ENCODE peak calls at places on chromosomes 11 and 22, in five cellular contexts. One of them, this sample, is unnamed.

GRCh38 chr11:111733655-111734088 is 32.5 kb downstream of the PPP2R1B start:
- DNase-seq in heart left ventricle: peak
- DNase-seq in uterus: peak
- DNase-seq in left lung: no peak
- DNase-seq in CD8-positive, alpha-beta memory T cell: no peak
- DNase-seq in this sample: no peak

GRCh38 chr11:62588966-62589637 is 2.2 kb downstream of the TUT1 start:
- DNase-seq in uterus: no peak
- DNase-seq in left lung: no peak
- DNase-seq in CD8-positive, alpha-beta memory T cell: no peak
- DNase-seq in heart left ventricle: no peak
- DNase-seq in this sample: no peak

GRCh38 chr22:20632082-20632481 is 124.7 kb downstream of the MED15 start:
- DNase-seq in left lung: no peak
- DNase-seq in CD8-positive, alpha-beta memory T cell: no peak
- DNase-seq in uterus: no peak
- DNase-seq in heart left ventricle: no peak
- DNase-seq in this sample: no peak

GRCh38 chr11:118343981-118344521 is at the start of gene CD3G:
- DNase-seq in uterus: no peak
- DNase-seq in CD8-positive, alpha-beta memory T cell: peak
- DNase-seq in heart left ventricle: no peak
- DNase-seq in left lung: no peak
- DNase-seq in this sample: no peak

GRCh38 chr11:65379698-65380459 is 2.6 kb downstream of the SLC25A45 start:
- DNase-seq in heart left ventricle: no peak
- DNase-seq in uterus: no peak
- DNase-seq in CD8-positive, alpha-beta memory T cell: no peak
- DNase-seq in left lung: no peak
- DNase-seq in this sample: no peak

GRCh38 chr11:103413266-103413888 is 304.2 kb downstream of the DYNC2H1 start:
- DNase-seq in left lung: no peak
- DNase-seq in heart left ventricle: no peak
- DNase-seq in CD8-positive, alpha-beta memory T cell: no peak
- DNase-seq in uterus: no peak
- DNase-seq in this sample: no peak

GRCh38 chr11:82012276-82012675 is 721.4 kb downstream of the FAM181B start:
- DNase-seq in heart left ventricle: no peak
- DNase-seq in CD8-positive, alpha-beta memory T cell: no peak
- DNase-seq in uterus: no peak
- DNase-seq in left lung: no peak
- DNase-seq in this sample: no peak

GRCh38 chr22:44665115-44665514 is 36.9 kb upstream of the PRR5 start:
- DNase-seq in heart left ventricle: peak
- DNase-seq in left lung: peak
- DNase-seq in uterus: no peak
- DNase-seq in CD8-positive, alpha-beta memory T cell: no peak
- DNase-seq in this sample: no peak

GRCh38 chr22:36763576-36763975 is 12.3 kb downstream of the IFT27 start:
- DNase-seq in heart left ventricle: no peak
- DNase-seq in left lung: peak
- DNase-seq in CD8-positive, alpha-beta memory T cell: no peak
- DNase-seq in uterus: no peak
- DNase-seq in this sample: peak

GRCh38 chr11:3051435-3052108 is 5.7 kb downstream of the CARS1 start:
- DNase-seq in heart left ventricle: no peak
- DNase-seq in uterus: no peak
- DNase-seq in CD8-positive, alpha-beta memory T cell: no peak
- DNase-seq in left lung: no peak
- DNase-seq in this sample: no peak

GRCh38 chr22:39525658-39525975 is 5.3 kb downstream of the ATF4 start:
- DNase-seq in CD8-positive, alpha-beta memory T cell: no peak
- DNase-seq in heart left ventricle: no peak
- DNase-seq in uterus: no peak
- DNase-seq in left lung: no peak
- DNase-seq in this sample: no peak

GRCh38 chr11:31802609-31802989 is 8.5 kb downstream of the PAX6 start:
- DNase-seq in heart left ventricle: no peak
- DNase-seq in left lung: no peak
- DNase-seq in CD8-positive, alpha-beta memory T cell: no peak
- DNase-seq in uterus: no peak
- DNase-seq in this sample: peak
- H3K4me3 ChIP-seq in heart left ventricle: no peak
- H3K4me3 ChIP-seq in left lung: no peak
- H3K4me3 ChIP-seq in CD8-positive, alpha-beta memory T cell: no peak
- H3K4me3 ChIP-seq in uterus: no peak
- H3K4me3 ChIP-seq in this sample: no peak

GRCh38 chr11:102319544-102319943 is 2.3 kb downstream of the BIRC3 start:
- DNase-seq in CD8-positive, alpha-beta memory T cell: no peak
- DNase-seq in left lung: no peak
- DNase-seq in heart left ventricle: no peak
- DNase-seq in uterus: no peak
- DNase-seq in this sample: no peak
- H3K27ac ChIP-seq in CD8-positive, alpha-beta memory T cell: peak
- H3K27ac ChIP-seq in left lung: no peak
- H3K27ac ChIP-seq in heart left ventricle: no peak
- H3K27ac ChIP-seq in uterus: no peak
- H3K27ac ChIP-seq in this sample: no peak

GRCh38 chr11:33868646-33869461 is 23.0 kb downstream of the LMO2 start:
- DNase-seq in left lung: no peak
- DNase-seq in CD8-positive, alpha-beta memory T cell: no peak
- DNase-seq in heart left ventricle: peak
- DNase-seq in uterus: no peak
- DNase-seq in this sample: no peak
- H3K4me3 ChIP-seq in left lung: peak
- H3K4me3 ChIP-seq in CD8-positive, alpha-beta memory T cell: no peak
- H3K4me3 ChIP-seq in heart left ventricle: peak
- H3K4me3 ChIP-seq in uterus: peak
- H3K4me3 ChIP-seq in this sample: peak

DNA sequence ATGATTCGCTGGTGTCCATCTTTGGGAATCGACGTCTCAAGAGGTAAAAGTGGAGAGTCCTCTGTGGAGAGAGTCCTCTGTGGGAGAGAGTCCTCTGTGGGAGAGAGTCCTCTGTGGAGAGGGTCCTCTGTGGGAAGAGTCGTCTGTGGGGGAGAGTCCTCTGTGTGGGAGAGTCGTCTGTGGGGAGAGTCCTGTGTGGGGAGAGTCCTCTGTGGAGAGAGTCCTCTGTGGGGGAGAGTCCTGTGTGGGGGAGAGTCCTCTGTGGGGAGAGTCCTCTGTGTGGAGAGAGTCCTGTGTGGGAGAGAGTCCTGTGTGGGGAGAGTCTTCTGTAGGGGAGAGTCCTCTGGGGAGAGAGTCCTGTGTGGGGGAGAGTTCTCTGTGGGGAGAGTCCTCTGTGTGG is 3.1 kb downstream of the PRDX5 start:
- DNase-seq in left lung: no peak
- DNase-seq in CD8-positive, alpha-beta memory T cell: no peak
- DNase-seq in uterus: no peak
- DNase-seq in heart left ventricle: no peak
- DNase-seq in this sample: no peak
- H3K27ac ChIP-seq in left lung: no peak
- H3K27ac ChIP-seq in CD8-positive, alpha-beta memory T cell: no peak
- H3K27ac ChIP-seq in uterus: no peak
- H3K27ac ChIP-seq in heart left ventricle: no peak
- H3K27ac ChIP-seq in this sample: peak

DNA sequence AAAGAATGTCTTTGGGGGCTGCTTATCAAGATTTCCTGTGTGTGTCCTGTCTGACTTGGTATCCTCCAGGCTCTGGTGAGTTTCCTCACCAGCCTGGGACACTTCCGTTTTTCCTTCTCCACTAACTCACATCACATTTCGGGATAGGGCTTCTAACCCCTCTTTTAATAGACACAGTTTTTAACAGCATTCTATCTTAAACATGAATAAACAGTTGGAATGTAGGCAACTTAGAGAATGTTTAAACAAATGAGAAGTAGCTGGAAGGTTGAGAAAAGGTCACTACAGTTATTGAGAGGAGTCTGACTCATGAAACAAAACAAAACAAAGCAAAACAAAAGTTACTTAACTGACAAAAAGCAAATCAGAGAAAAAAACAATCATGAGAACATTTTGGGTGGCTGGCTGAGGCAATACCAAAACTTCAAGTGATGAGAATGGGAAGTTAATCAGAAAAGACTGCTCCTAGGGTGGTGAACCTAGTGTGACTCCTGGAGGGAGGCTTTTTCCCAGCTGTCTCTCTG is 64.7 kb upstream of the CTSC start:
- DNase-seq in uterus: no peak
- DNase-seq in left lung: no peak
- DNase-seq in CD8-positive, alpha-beta memory T cell: no peak
- DNase-seq in heart left ventricle: no peak
- DNase-seq in this sample: no peak
- H3K4me3 ChIP-seq in uterus: no peak
- H3K4me3 ChIP-seq in left lung: no peak
- H3K4me3 ChIP-seq in CD8-positive, alpha-beta memory T cell: no peak
- H3K4me3 ChIP-seq in heart left ventricle: no peak
- H3K4me3 ChIP-seq in this sample: no peak

DNA sequence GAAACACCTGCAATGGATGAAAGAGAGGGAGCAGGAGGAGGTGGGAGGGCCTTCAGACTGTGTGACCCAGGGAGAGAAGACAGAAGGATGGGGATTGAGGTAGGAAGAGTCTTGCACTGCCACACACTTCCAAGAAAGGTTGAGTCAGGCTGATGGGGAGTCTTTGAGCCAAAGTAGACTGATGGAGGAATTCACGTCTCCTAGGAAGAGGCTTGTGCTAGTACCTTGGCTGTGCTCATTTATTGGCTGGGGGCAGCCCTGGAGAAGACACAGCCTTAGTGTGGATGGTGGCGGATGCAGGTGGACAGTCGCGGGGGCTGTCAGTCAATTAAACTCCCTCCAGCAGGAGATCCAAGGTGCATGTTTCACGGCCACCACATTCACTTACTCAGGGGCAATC is 16.2 kb upstream of the ACCSL start:
- DNase-seq in CD8-positive, alpha-beta memory T cell: no peak
- DNase-seq in heart left ventricle: no peak
- DNase-seq in uterus: no peak
- DNase-seq in left lung: no peak
- DNase-seq in this sample: peak
- H3K27ac ChIP-seq in CD8-positive, alpha-beta memory T cell: no peak
- H3K27ac ChIP-seq in heart left ventricle: peak
- H3K27ac ChIP-seq in uterus: peak
- H3K27ac ChIP-seq in left lung: peak
- H3K27ac ChIP-seq in this sample: peak

GRCh38 chr11:110713469-110713776 is 1.2 kb upstream of the ARHGAP20 start:
- DNase-seq in left lung: no peak
- DNase-seq in CD8-positive, alpha-beta memory T cell: no peak
- DNase-seq in heart left ventricle: no peak
- DNase-seq in uterus: no peak
- DNase-seq in this sample: no peak
- H3K4me3 ChIP-seq in left lung: peak
- H3K4me3 ChIP-seq in CD8-positive, alpha-beta memory T cell: no peak
- H3K4me3 ChIP-seq in heart left ventricle: no peak
- H3K4me3 ChIP-seq in uterus: peak
- H3K4me3 ChIP-seq in this sample: peak

DNA sequence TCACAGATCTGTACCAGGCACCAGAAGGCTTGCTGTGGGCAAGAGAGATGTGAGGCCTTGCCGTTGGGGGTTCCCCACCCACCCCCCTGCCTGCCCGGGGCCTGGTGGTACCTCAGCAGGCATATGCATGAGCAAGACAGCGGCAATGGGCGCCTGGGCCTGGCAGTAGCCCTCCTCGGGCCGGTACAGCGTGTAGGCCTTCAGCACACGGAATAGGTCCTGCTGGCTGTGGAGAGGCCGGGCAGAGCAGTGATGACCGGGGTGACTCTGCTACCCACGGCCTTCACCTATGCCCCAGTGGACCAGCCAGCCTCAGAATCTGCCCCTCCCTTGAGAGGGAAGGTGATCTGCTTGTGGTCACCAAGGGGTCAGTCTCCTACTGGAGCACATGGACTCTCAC is 5.5 kb upstream of the CASTOR1 start:
- DNase-seq in CD8-positive, alpha-beta memory T cell: no peak
- DNase-seq in heart left ventricle: no peak
- DNase-seq in left lung: no peak
- DNase-seq in uterus: no peak
- DNase-seq in this sample: no peak
- H3K27ac ChIP-seq in CD8-positive, alpha-beta memory T cell: no peak
- H3K27ac ChIP-seq in heart left ventricle: no peak
- H3K27ac ChIP-seq in left lung: no peak
- H3K27ac ChIP-seq in uterus: no peak
- H3K27ac ChIP-seq in this sample: no peak

GRCh38 chr22:48522271-48522670 is 1305.4 kb downstream of the BRD1 start:
- DNase-seq in left lung: no peak
- DNase-seq in CD8-positive, alpha-beta memory T cell: no peak
- DNase-seq in heart left ventricle: no peak
- DNase-seq in uterus: no peak
- DNase-seq in this sample: no peak

GRCh38 chr22:48520207-48520606 is 1307.5 kb downstream of the BRD1 start:
- DNase-seq in uterus: no peak
- DNase-seq in heart left ventricle: no peak
- DNase-seq in CD8-positive, alpha-beta memory T cell: no peak
- DNase-seq in left lung: no peak
- DNase-seq in this sample: no peak

GRCh38 chr22:48523761-48524160 is 1303.9 kb downstream of the BRD1 start:
- DNase-seq in left lung: no peak
- DNase-seq in CD8-positive, alpha-beta memory T cell: no peak
- DNase-seq in heart left ventricle: no peak
- DNase-seq in uterus: no peak
- DNase-seq in this sample: no peak

GRCh38 chr22:48520888-48521600 is 1306.6 kb downstream of the BRD1 start:
- DNase-seq in CD8-positive, alpha-beta memory T cell: no peak
- DNase-seq in uterus: no peak
- DNase-seq in left lung: no peak
- DNase-seq in heart left ventricle: no peak
- DNase-seq in this sample: no peak

DNA sequence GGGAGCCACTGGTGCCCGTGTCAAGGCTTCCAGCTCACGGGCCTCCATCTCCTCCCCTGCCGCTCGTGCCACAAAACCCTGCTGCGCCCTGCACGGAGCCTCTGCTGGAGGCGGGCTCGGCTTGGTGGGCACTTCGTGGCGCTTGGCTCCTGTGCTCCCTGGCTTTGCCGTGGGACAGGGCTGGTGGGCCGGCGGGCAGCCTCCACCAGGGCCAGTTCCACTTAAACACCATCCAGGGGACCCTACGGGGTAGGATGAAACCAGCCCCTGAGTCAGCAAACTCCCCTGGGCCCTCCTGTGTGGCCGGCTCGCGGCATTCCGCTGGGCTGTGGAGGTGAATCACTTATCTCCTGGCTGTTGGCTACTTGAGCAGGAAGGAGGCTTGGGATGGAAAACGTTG is 1304.6 kb downstream of the BRD1 start:
- DNase-seq in CD8-positive, alpha-beta memory T cell: no peak
- DNase-seq in uterus: no peak
- DNase-seq in heart left ventricle: no peak
- DNase-seq in left lung: no peak
- DNase-seq in this sample: no peak
- H3K4me3 ChIP-seq in CD8-positive, alpha-beta memory T cell: no peak
- H3K4me3 ChIP-seq in uterus: no peak
- H3K4me3 ChIP-seq in heart left ventricle: no peak
- H3K4me3 ChIP-seq in left lung: no peak
- H3K4me3 ChIP-seq in this sample: no peak